ENCODE peak calls at places on chromosomes 6 and 20, in five cellular contexts. One of them, this sample, is unnamed.

GRCh38 chr6:13992417-13993055 is 67.8 kb downstream of the RNF182 start:
- DNase-seq in activated CD8-positive, alpha-beta memory T cell treated with anti-CD3 and anti-CD28 coated beads for 48 hours: no peak
- DNase-seq in occipital lobe: no peak
- DNase-seq in hypothalamus: no peak
- DNase-seq in brain microvascular endothelial cell: peak
- DNase-seq in this sample: no peak

GRCh38 chr20:59006167-59006863 is 739 bp downstream of the CTSZ start:
- DNase-seq in activated CD8-positive, alpha-beta memory T cell treated with anti-CD3 and anti-CD28 coated beads for 48 hours: no peak
- DNase-seq in occipital lobe: no peak
- DNase-seq in hypothalamus: no peak
- DNase-seq in brain microvascular endothelial cell: no peak
- DNase-seq in this sample: no peak

GRCh38 chr20:25005220-25005619 is 12.7 kb upstream of the APMAP start:
- DNase-seq in activated CD8-positive, alpha-beta memory T cell treated with anti-CD3 and anti-CD28 coated beads for 48 hours: no peak
- DNase-seq in occipital lobe: no peak
- DNase-seq in hypothalamus: no peak
- DNase-seq in brain microvascular endothelial cell: no peak
- DNase-seq in this sample: no peak

GRCh38 chr6:116941727-116942126 is 64.7 kb downstream of the RFX6 start:
- DNase-seq in activated CD8-positive, alpha-beta memory T cell treated with anti-CD3 and anti-CD28 coated beads for 48 hours: no peak
- DNase-seq in occipital lobe: no peak
- DNase-seq in hypothalamus: no peak
- DNase-seq in brain microvascular endothelial cell: no peak
- DNase-seq in this sample: no peak

GRCh38 chr6:131199568-131200272 is 64.5 kb downstream of the AKAP7 start:
- DNase-seq in activated CD8-positive, alpha-beta memory T cell treated with anti-CD3 and anti-CD28 coated beads for 48 hours: peak
- DNase-seq in occipital lobe: no peak
- DNase-seq in hypothalamus: no peak
- DNase-seq in brain microvascular endothelial cell: peak
- DNase-seq in this sample: no peak

GRCh38 chr6:144064402-144064830 is 31.0 kb downstream of the SF3B5 start:
- DNase-seq in activated CD8-positive, alpha-beta memory T cell treated with anti-CD3 and anti-CD28 coated beads for 48 hours: peak
- DNase-seq in occipital lobe: no peak
- DNase-seq in hypothalamus: no peak
- DNase-seq in brain microvascular endothelial cell: no peak
- DNase-seq in this sample: no peak

GRCh38 chr6:19153981-19154295 is 683.2 kb upstream of the ID4 start:
- DNase-seq in activated CD8-positive, alpha-beta memory T cell treated with anti-CD3 and anti-CD28 coated beads for 48 hours: no peak
- DNase-seq in occipital lobe: no peak
- DNase-seq in hypothalamus: no peak
- DNase-seq in brain microvascular endothelial cell: no peak
- DNase-seq in this sample: no peak

GRCh38 chr6:9927271-9927670 is 487.6 kb downstream of the TFAP2A start:
- DNase-seq in activated CD8-positive, alpha-beta memory T cell treated with anti-CD3 and anti-CD28 coated beads for 48 hours: no peak
- DNase-seq in occipital lobe: no peak
- DNase-seq in hypothalamus: no peak
- DNase-seq in brain microvascular endothelial cell: no peak
- DNase-seq in this sample: no peak